ENCODE peak calls at places on chromosomes 7 and 10, in five cellular contexts. G is astrocyte, R is NCI-H2081, D is NCI-H460, J is colonic mucosa. V is an unnamed sample.

GRCh38 chr10:73480158-73480557 is 15.7 kb downstream of the PPP3CB start:
- DNase-seq in G (peak; percentile 74), R (no peak), D (no peak), J (no peak), V (no peak)

GRCh38 chr10:9302142-9302746 is 1247.8 kb downstream of the GATA3 start:
- DNase-seq in G (peak; percentile 34), R (peak; percentile 62), D (peak; percentile 56), J (no peak), V (no peak)

GRCh38 chr10:29471483-29471859 is 163.3 kb downstream of the SVIL start:
- DNase-seq in G (peak; percentile 88), R (no peak), D (no peak), J (no peak), V (no peak)

GRCh38 chr10:97466755-97467154 is 20.8 kb downstream of the ZDHHC16 start:
- DNase-seq in G (peak; percentile 46), R (no peak), D (no peak), J (no peak), V (no peak)

GRCh38 chr7:5283421-5284303 is 919 bp downstream of the SLC29A4 start:
- DNase-seq in G (no peak), R (no peak), D (no peak), J (peak; percentile 27), V (no peak)

GRCh38 chr10:70557086-70557845 is 45.3 kb downstream of the PRF1 start:
- DNase-seq in G (no peak), R (no peak), D (no peak), J (no peak), V (no peak)

GRCh38 chr10:30803901-30804322 is 174.4 kb upstream of the LYZL2 start:
- DNase-seq in G (peak; percentile 70), R (no peak), D (no peak), J (no peak), V (peak; percentile 83)

GRCh38 chr7:83148776-83149175 is 13.9 kb downstream of the PCLO start:
- DNase-seq in G (peak; percentile 54), R (no peak), D (no peak), J (no peak), V (no peak)